ENCODE peak calls at places on chromosomes 2 and 18, in nine cellular contexts. One of them, this sample, is unnamed. For H3K27me3, the result is how much of the 10 kb centered on the place peaks cover.

GRCh38 chr2:205746408-205746785 is 64.1 kb downstream of the NRP2 start:
- DNase-seq in aorta: no peak
- DNase-seq in GM23248: no peak
- DNase-seq in neural progenitor cell: no peak
- DNase-seq in endothelial cell of umbilical vein: no peak
- DNase-seq in mammary epithelial cell: peak
- DNase-seq in suprapubic skin: no peak
- DNase-seq in IMR-90: no peak
- DNase-seq in CD4-positive, CD25-positive, alpha-beta regulatory T cell: no peak
- DNase-seq in this sample: no peak

GRCh38 chr2:121038831-121039230 is 246.2 kb downstream of the TFCP2L1 start:
- DNase-seq in mammary epithelial cell: peak
- DNase-seq in neural progenitor cell: no peak
- DNase-seq in IMR-90: no peak
- DNase-seq in aorta: no peak
- DNase-seq in suprapubic skin: no peak
- DNase-seq in endothelial cell of umbilical vein: no peak
- DNase-seq in GM23248: peak
- DNase-seq in CD4-positive, CD25-positive, alpha-beta regulatory T cell: no peak
- DNase-seq in this sample: peak

GRCh38 chr2:202375611-202376408 is at the start of gene BMPR2:
- DNase-seq in CD4-positive, CD25-positive, alpha-beta regulatory T cell: peak
- DNase-seq in suprapubic skin: peak
- DNase-seq in endothelial cell of umbilical vein: peak
- DNase-seq in GM23248: peak
- DNase-seq in neural progenitor cell: peak
- DNase-seq in aorta: peak
- DNase-seq in mammary epithelial cell: peak
- DNase-seq in IMR-90: peak
- DNase-seq in this sample: peak

GRCh38 chr2:179020156-179020750 is 29.7 kb downstream of the CCDC141 start:
- DNase-seq in suprapubic skin: no peak
- DNase-seq in neural progenitor cell: peak
- DNase-seq in IMR-90: no peak
- DNase-seq in GM23248: peak
- DNase-seq in aorta: no peak
- DNase-seq in CD4-positive, CD25-positive, alpha-beta regulatory T cell: peak
- DNase-seq in endothelial cell of umbilical vein: peak
- DNase-seq in mammary epithelial cell: peak
- DNase-seq in this sample: peak

GRCh38 chr2:30306522-30306921 is 75.2 kb downstream of the LBH start:
- DNase-seq in aorta: no peak
- DNase-seq in GM23248: peak
- DNase-seq in IMR-90: peak
- DNase-seq in endothelial cell of umbilical vein: no peak
- DNase-seq in neural progenitor cell: no peak
- DNase-seq in suprapubic skin: no peak
- DNase-seq in CD4-positive, CD25-positive, alpha-beta regulatory T cell: no peak
- DNase-seq in mammary epithelial cell: peak
- DNase-seq in this sample: no peak

GRCh38 chr2:161166538-161167409 is 6.5 kb downstream of the TANK start:
- DNase-seq in aorta: no peak
- DNase-seq in endothelial cell of umbilical vein: no peak
- DNase-seq in suprapubic skin: no peak
- DNase-seq in mammary epithelial cell: peak
- DNase-seq in CD4-positive, CD25-positive, alpha-beta regulatory T cell: peak
- DNase-seq in IMR-90: peak
- DNase-seq in GM23248: no peak
- DNase-seq in neural progenitor cell: no peak
- DNase-seq in this sample: no peak

GRCh38 chr18:40676676-40677075 is 1278.4 kb upstream of the PIK3C3 start:
- DNase-seq in mammary epithelial cell: peak
- DNase-seq in aorta: no peak
- DNase-seq in IMR-90: peak
- DNase-seq in endothelial cell of umbilical vein: no peak
- DNase-seq in suprapubic skin: no peak
- DNase-seq in neural progenitor cell: no peak
- DNase-seq in GM23248: peak
- DNase-seq in CD4-positive, CD25-positive, alpha-beta regulatory T cell: no peak
- DNase-seq in this sample: no peak

GRCh38 chr2:223865124-223865523 is 27.7 kb upstream of the AP1S3 start:
- DNase-seq in GM23248: no peak
- DNase-seq in aorta: no peak
- DNase-seq in suprapubic skin: no peak
- DNase-seq in CD4-positive, CD25-positive, alpha-beta regulatory T cell: no peak
- DNase-seq in mammary epithelial cell: no peak
- DNase-seq in endothelial cell of umbilical vein: no peak
- DNase-seq in IMR-90: no peak
- DNase-seq in neural progenitor cell: no peak
- DNase-seq in this sample: no peak

GRCh38 chr2:8571792-8572499 is 109.9 kb upstream of the ID2 start:
- DNase-seq in CD4-positive, CD25-positive, alpha-beta regulatory T cell: no peak
- DNase-seq in IMR-90: no peak
- DNase-seq in aorta: peak
- DNase-seq in suprapubic skin: peak
- DNase-seq in mammary epithelial cell: no peak
- DNase-seq in neural progenitor cell: no peak
- DNase-seq in endothelial cell of umbilical vein: no peak
- DNase-seq in GM23248: no peak
- DNase-seq in this sample: peak

GRCh38 chr18:45254683-45255082 is 360.6 kb upstream of the SLC14A2 start:
- DNase-seq in endothelial cell of umbilical vein: no peak
- DNase-seq in mammary epithelial cell: peak
- DNase-seq in aorta: peak
- DNase-seq in neural progenitor cell: no peak
- DNase-seq in GM23248: peak
- DNase-seq in CD4-positive, CD25-positive, alpha-beta regulatory T cell: no peak
- DNase-seq in suprapubic skin: no peak
- DNase-seq in IMR-90: no peak
- DNase-seq in this sample: no peak

GRCh38 chr2:239902749-239903201 is 122.4 kb downstream of the NDUFA10 start:
- DNase-seq in endothelial cell of umbilical vein: no peak
- DNase-seq in neural progenitor cell: no peak
- DNase-seq in aorta: peak
- DNase-seq in IMR-90: no peak
- DNase-seq in GM23248: no peak
- DNase-seq in CD4-positive, CD25-positive, alpha-beta regulatory T cell: no peak
- DNase-seq in mammary epithelial cell: no peak
- DNase-seq in suprapubic skin: peak
- DNase-seq in this sample: peak

GRCh38 chr2:113268621-113269360 is 9.9 kb downstream of the PAX8 start:
- DNase-seq in endothelial cell of umbilical vein: no peak
- DNase-seq in aorta: no peak
- DNase-seq in CD4-positive, CD25-positive, alpha-beta regulatory T cell: no peak
- DNase-seq in neural progenitor cell: no peak
- DNase-seq in mammary epithelial cell: no peak
- DNase-seq in suprapubic skin: no peak
- DNase-seq in GM23248: no peak
- DNase-seq in IMR-90: no peak
- DNase-seq in this sample: no peak

GRCh38 chr2:113273031-113273551 is 5.6 kb downstream of the PAX8 start:
- DNase-seq in IMR-90: peak
- DNase-seq in mammary epithelial cell: no peak
- DNase-seq in endothelial cell of umbilical vein: no peak
- DNase-seq in suprapubic skin: no peak
- DNase-seq in aorta: no peak
- DNase-seq in CD4-positive, CD25-positive, alpha-beta regulatory T cell: no peak
- DNase-seq in GM23248: peak
- DNase-seq in neural progenitor cell: peak
- DNase-seq in this sample: peak

GRCh38 chr2:113274427-113274826 is 4.3 kb downstream of the PAX8 start:
- DNase-seq in endothelial cell of umbilical vein: no peak
- DNase-seq in suprapubic skin: no peak
- DNase-seq in IMR-90: no peak
- DNase-seq in CD4-positive, CD25-positive, alpha-beta regulatory T cell: no peak
- DNase-seq in GM23248: no peak
- DNase-seq in aorta: no peak
- DNase-seq in mammary epithelial cell: no peak
- DNase-seq in neural progenitor cell: no peak
- DNase-seq in this sample: no peak

GRCh38 chr2:113275556-113276215 is 3.0 kb downstream of the PAX8 start:
- DNase-seq in mammary epithelial cell: no peak
- DNase-seq in IMR-90: no peak
- DNase-seq in endothelial cell of umbilical vein: no peak
- DNase-seq in suprapubic skin: no peak
- DNase-seq in neural progenitor cell: peak
- DNase-seq in GM23248: no peak
- DNase-seq in aorta: no peak
- DNase-seq in CD4-positive, CD25-positive, alpha-beta regulatory T cell: no peak
- DNase-seq in this sample: peak

DNA sequence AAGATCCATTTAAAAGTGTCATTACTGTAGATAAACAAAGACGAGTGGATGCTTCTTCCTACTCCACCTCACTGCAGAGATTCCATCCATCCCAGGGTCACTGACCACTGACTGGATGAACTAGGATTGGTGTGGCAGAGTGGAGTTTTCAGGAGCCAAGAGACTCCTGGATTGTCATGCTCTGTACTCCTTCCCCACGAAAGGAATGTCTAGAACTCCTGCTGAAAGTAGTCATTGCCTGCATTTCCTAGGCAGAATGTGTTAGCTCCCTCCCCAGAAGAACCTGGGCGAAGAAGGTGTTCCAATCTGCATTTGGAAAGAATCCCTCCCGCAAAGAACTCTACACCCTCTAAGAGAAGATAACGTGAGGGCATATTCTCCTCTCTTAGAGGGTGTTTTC is 6.3 kb downstream of the PAX8 start:
- DNase-seq in neural progenitor cell: no peak
- DNase-seq in aorta: no peak
- DNase-seq in CD4-positive, CD25-positive, alpha-beta regulatory T cell: no peak
- DNase-seq in endothelial cell of umbilical vein: no peak
- DNase-seq in IMR-90: no peak
- DNase-seq in mammary epithelial cell: no peak
- DNase-seq in GM23248: no peak
- DNase-seq in suprapubic skin: no peak
- DNase-seq in this sample: no peak
- H3K4me3 ChIP-seq in neural progenitor cell: no peak
- H3K4me3 ChIP-seq in aorta: no peak
- H3K4me3 ChIP-seq in CD4-positive, CD25-positive, alpha-beta regulatory T cell: no peak
- H3K4me3 ChIP-seq in endothelial cell of umbilical vein: no peak
- H3K4me3 ChIP-seq in IMR-90: no peak
- H3K4me3 ChIP-seq in mammary epithelial cell: no peak
- H3K4me3 ChIP-seq in GM23248: no peak
- H3K4me3 ChIP-seq in suprapubic skin: no peak
- H3K4me3 ChIP-seq in this sample: no peak

GRCh38 chr2:19351499-19351898 is 6.9 kb downstream of the OSR1 start:
- DNase-seq in mammary epithelial cell: no peak
- DNase-seq in suprapubic skin: no peak
- DNase-seq in GM23248: no peak
- DNase-seq in CD4-positive, CD25-positive, alpha-beta regulatory T cell: no peak
- DNase-seq in aorta: no peak
- DNase-seq in neural progenitor cell: peak
- DNase-seq in endothelial cell of umbilical vein: no peak
- DNase-seq in IMR-90: no peak
- DNase-seq in this sample: peak
- H3K27me3 ChIP-seq in mammary epithelial cell: under half
- H3K27me3 ChIP-seq in suprapubic skin: half or more
- H3K27me3 ChIP-seq in GM23248: under half
- H3K27me3 ChIP-seq in CD4-positive, CD25-positive, alpha-beta regulatory T cell: half or more
- H3K27me3 ChIP-seq in aorta: under half
- H3K27me3 ChIP-seq in neural progenitor cell: half or more
- H3K27me3 ChIP-seq in endothelial cell of umbilical vein: half or more
- H3K27me3 ChIP-seq in IMR-90: under half
- H3K27me3 ChIP-seq in this sample: half or more

GRCh38 chr2:237682151-237682550 is 54.8 kb downstream of the LRRFIP1 start:
- DNase-seq in CD4-positive, CD25-positive, alpha-beta regulatory T cell: no peak
- DNase-seq in endothelial cell of umbilical vein: no peak
- DNase-seq in neural progenitor cell: no peak
- DNase-seq in mammary epithelial cell: no peak
- DNase-seq in GM23248: no peak
- DNase-seq in IMR-90: no peak
- DNase-seq in suprapubic skin: no peak
- DNase-seq in aorta: no peak
- DNase-seq in this sample: no peak

GRCh38 chr2:237674731-237675276 is 47.4 kb downstream of the LRRFIP1 start:
- DNase-seq in mammary epithelial cell: peak
- DNase-seq in IMR-90: peak
- DNase-seq in neural progenitor cell: peak
- DNase-seq in GM23248: peak
- DNase-seq in CD4-positive, CD25-positive, alpha-beta regulatory T cell: peak
- DNase-seq in suprapubic skin: peak
- DNase-seq in aorta: peak
- DNase-seq in endothelial cell of umbilical vein: peak
- DNase-seq in this sample: peak

GRCh38 chr2:237680702-237681478 is 53.5 kb downstream of the LRRFIP1 start:
- DNase-seq in mammary epithelial cell: no peak
- DNase-seq in endothelial cell of umbilical vein: no peak
- DNase-seq in neural progenitor cell: no peak
- DNase-seq in aorta: no peak
- DNase-seq in CD4-positive, CD25-positive, alpha-beta regulatory T cell: no peak
- DNase-seq in IMR-90: no peak
- DNase-seq in GM23248: no peak
- DNase-seq in suprapubic skin: no peak
- DNase-seq in this sample: no peak

GRCh38 chr2:237675326-237675725 is 47.9 kb downstream of the LRRFIP1 start:
- DNase-seq in IMR-90: no peak
- DNase-seq in mammary epithelial cell: no peak
- DNase-seq in neural progenitor cell: no peak
- DNase-seq in GM23248: no peak
- DNase-seq in endothelial cell of umbilical vein: peak
- DNase-seq in suprapubic skin: no peak
- DNase-seq in CD4-positive, CD25-positive, alpha-beta regulatory T cell: no peak
- DNase-seq in aorta: no peak
- DNase-seq in this sample: no peak

DNA sequence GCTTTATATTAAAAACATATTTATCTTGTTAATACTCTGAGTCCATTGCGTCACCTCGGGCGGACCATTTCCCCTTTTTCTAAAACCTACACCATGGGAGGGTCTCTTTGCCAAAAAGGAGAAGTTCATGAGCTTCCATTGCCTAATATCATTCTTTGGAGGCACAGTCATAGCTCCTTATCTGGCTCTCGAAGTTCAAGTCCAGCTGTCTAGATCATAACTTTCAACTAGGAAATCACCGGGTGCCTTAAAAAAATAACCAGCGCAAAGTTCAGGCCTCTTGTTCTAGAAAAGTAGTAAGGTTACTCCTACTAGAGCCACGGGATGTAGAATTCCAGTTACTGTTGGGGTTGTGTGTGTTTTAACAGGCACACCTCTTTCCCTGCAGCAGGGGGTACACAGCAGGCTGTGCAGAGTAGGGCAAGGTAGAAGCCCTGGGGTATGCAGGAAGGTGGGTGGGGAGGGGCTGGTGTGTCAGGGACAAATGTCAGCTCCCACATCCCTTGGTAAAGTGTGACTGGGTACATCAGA is 50.6 kb downstream of the LRRFIP1 start:
- DNase-seq in neural progenitor cell: no peak
- DNase-seq in aorta: no peak
- DNase-seq in CD4-positive, CD25-positive, alpha-beta regulatory T cell: no peak
- DNase-seq in endothelial cell of umbilical vein: peak
- DNase-seq in mammary epithelial cell: no peak
- DNase-seq in GM23248: peak
- DNase-seq in suprapubic skin: no peak
- DNase-seq in IMR-90: peak
- DNase-seq in this sample: no peak
- H3K4me3 ChIP-seq in neural progenitor cell: no peak
- H3K4me3 ChIP-seq in aorta: no peak
- H3K4me3 ChIP-seq in CD4-positive, CD25-positive, alpha-beta regulatory T cell: no peak
- H3K4me3 ChIP-seq in endothelial cell of umbilical vein: no peak
- H3K4me3 ChIP-seq in mammary epithelial cell: no peak
- H3K4me3 ChIP-seq in GM23248: peak
- H3K4me3 ChIP-seq in suprapubic skin: no peak
- H3K4me3 ChIP-seq in IMR-90: no peak
- H3K4me3 ChIP-seq in this sample: no peak

GRCh38 chr2:199710551-199710950 is 140.4 kb downstream of the FTCDNL1 start:
- DNase-seq in endothelial cell of umbilical vein: no peak
- DNase-seq in GM23248: peak
- DNase-seq in mammary epithelial cell: no peak
- DNase-seq in suprapubic skin: no peak
- DNase-seq in IMR-90: peak
- DNase-seq in neural progenitor cell: no peak
- DNase-seq in CD4-positive, CD25-positive, alpha-beta regulatory T cell: no peak
- DNase-seq in aorta: no peak
- DNase-seq in this sample: no peak
- H3K27me3 ChIP-seq in endothelial cell of umbilical vein: under half
- H3K27me3 ChIP-seq in GM23248: under half
- H3K27me3 ChIP-seq in mammary epithelial cell: under half
- H3K27me3 ChIP-seq in suprapubic skin: under half
- H3K27me3 ChIP-seq in IMR-90: under half
- H3K27me3 ChIP-seq in neural progenitor cell: under half
- H3K27me3 ChIP-seq in CD4-positive, CD25-positive, alpha-beta regulatory T cell: under half
- H3K27me3 ChIP-seq in aorta: under half
- H3K27me3 ChIP-seq in this sample: under half